ENCODE peak calls at places on chromosomes 5 and 9, in six cellular contexts. F is SK-N-SH, R is H1, X is HCT116, Z is HepG2, T is GM12878. L is an unnamed sample.

GRCh38 chr5:72693001-72693442 is 123.4 kb upstream of the TNPO1 start:
- DNase-seq in F (peak), R (no peak), X (no peak), Z (no peak), T (no peak), L (no peak)

GRCh38 chr5:167030500-167031120 is 1260.8 kb upstream of the WWC1 start:
- DNase-seq in F (peak), R (peak), X (no peak), Z (no peak), T (no peak), L (no peak)

GRCh38 chr9:114278881-114279570 is 43.9 kb upstream of the ORM1 start:
- DNase-seq in F (no peak), R (no peak), X (peak), Z (no peak), T (no peak), L (no peak)

GRCh38 chr5:54793612-54794436 is 191.6 kb downstream of the ESM1 start:
- DNase-seq in F (no peak), R (no peak), X (no peak), Z (no peak), T (no peak), L (no peak)

GRCh38 chr5:140672455-140673186 is 755 bp downstream of the DND1 start:
- DNase-seq in F (peak), R (no peak), X (no peak), Z (no peak), T (no peak), L (peak)

GRCh38 chr5:147216552-147217154 is 18.2 kb upstream of the STK32A start:
- DNase-seq in F (no peak), R (no peak), X (no peak), Z (peak), T (no peak), L (no peak)

GRCh38 chr5:150587830-150588494 is 52.5 kb upstream of the SYNPO start:
- DNase-seq in F (no peak), R (no peak), X (no peak), Z (no peak), T (no peak), L (no peak)

GRCh38 chr5:115841382-115842088 is at the start of the genes AP3S1 and ATG12:
- DNase-seq in F (peak), R (peak), X (peak), Z (peak), T (peak), L (peak)

GRCh38 chr9:23736293-23736692 is 89.7 kb downstream of the ELAVL2 start:
- DNase-seq in F (no peak), R (no peak), X (no peak), Z (no peak), T (no peak), L (no peak)

GRCh38 chr9:121636411-121636865 is 15.0 kb upstream of the DAB2IP start:
- DNase-seq in F (peak), R (no peak), X (no peak), Z (no peak), T (no peak), L (no peak)

GRCh38 chr5:123665822-123666371 is 153.9 kb downstream of the CSNK1G3 start:
- DNase-seq in F (no peak), R (no peak), X (peak), Z (no peak), T (no peak), L (no peak)

GRCh38 chr5:123672067-123672466 is 160.1 kb downstream of the CSNK1G3 start:
- DNase-seq in F (no peak), R (no peak), X (no peak), Z (no peak), T (no peak), L (no peak)

GRCh38 chr5:123673107-123673506 is 161.1 kb downstream of the CSNK1G3 start:
- DNase-seq in F (no peak), R (no peak), X (no peak), Z (peak), T (no peak), L (no peak)

GRCh38 chr5:123670981-123671557 is 159.1 kb downstream of the CSNK1G3 start:
- DNase-seq in F (peak), R (peak), X (peak), Z (peak), T (no peak), L (peak)
- TF ChIP-seq RAD21 in F (peak), R (peak), X (peak), Z (peak), T (peak), L (peak)

GRCh38 chr9:111074395-111074794 is 36.1 kb upstream of the LPAR1 start:
- DNase-seq in F (no peak), R (no peak), X (no peak), Z (no peak), T (no peak), L (no peak)

GRCh38 chr9:111076043-111076442 is 37.8 kb upstream of the LPAR1 start:
- DNase-seq in F (no peak), R (no peak), X (no peak), Z (no peak), T (no peak), L (no peak)

GRCh38 chr9:111076519-111076918 is 38.2 kb upstream of the LPAR1 start:
- DNase-seq in F (no peak), R (no peak), X (no peak), Z (no peak), T (no peak), L (no peak)

GRCh38 chr9:111078391-111079038 is 40.2 kb upstream of the LPAR1 start:
- DNase-seq in F (no peak), R (no peak), X (no peak), Z (no peak), T (peak), L (no peak)
- TF ChIP-seq SIN3A in F (no peak), R (no peak), X (no peak), Z (no peak), T (no peak), L (no peak)

GRCh38 chr9:16884952-16885513 is 14.6 kb upstream of the BNC2 start:
- DNase-seq in F (peak), R (no peak), X (no peak), Z (no peak), T (no peak), L (no peak)
- TF ChIP-seq POLR2AphosphoS5 in F (no peak), R (no peak), X (no peak), Z (no peak), T (no peak), L (no peak)

DNA sequence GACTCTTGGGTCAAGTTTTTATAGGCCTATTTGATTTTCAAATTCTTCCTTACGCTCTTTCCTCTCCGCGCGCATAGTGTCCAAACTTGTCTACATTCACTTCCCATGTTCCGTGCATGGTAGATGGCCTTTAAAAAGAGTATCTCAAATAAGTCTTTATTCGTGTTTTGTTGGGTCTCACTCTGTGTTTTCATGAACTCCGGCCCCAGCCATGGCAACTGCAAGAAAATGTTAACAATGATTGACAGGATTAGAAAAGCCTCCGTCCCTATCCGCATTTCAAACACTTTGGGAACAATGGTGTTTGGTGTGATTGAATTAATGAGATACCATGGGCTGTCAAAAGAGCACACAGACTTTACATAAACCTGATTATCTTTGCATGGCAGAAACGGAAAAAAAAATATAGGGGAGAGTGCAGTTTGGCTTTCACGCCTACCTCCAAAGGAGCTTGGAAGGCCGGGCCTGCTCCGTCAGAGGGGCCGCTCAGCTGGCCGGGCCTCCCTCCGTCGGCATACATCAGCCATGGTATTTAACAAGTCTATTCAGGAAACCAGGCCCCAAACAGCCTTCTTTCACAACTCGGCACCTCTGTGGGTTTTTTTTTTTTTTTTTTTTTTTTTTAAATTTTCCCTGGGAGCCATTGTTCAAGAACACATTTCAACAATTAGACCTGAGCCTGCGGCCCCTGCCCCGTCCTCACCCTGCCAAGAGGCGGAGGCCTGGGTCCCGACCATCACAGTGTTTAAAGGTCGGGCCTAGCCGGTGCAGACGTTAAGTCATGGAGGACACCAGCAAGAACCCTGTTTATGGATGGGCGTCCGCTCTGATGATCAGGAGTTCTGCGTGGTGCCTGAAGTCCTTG is 323.8 kb upstream of the IRX4 start:
- DNase-seq in F (no peak), R (no peak), X (no peak), Z (no peak), T (no peak), L (no peak)
- TF ChIP-seq RAD21 in F (no peak), R (no peak), X (no peak), Z (no peak), T (no peak), L (no peak)

GRCh38 chr5:59810041-59810440 is 83.5 kb downstream of the PDE4D start:
- DNase-seq in F (peak), R (no peak), X (peak), Z (peak), T (no peak), L (peak)
- TF ChIP-seq SIN3A in F (no peak), R (no peak), X (no peak), Z (no peak), T (no peak), L (no peak)

L was measured in K562.